ENCODE peak calls at places on chromosomes 13 and 19, in seven cellular contexts. E, T, U, K, B, L and F are unnamed samples.

GRCh38 chr19:23439623-23440022 is 44.4 kb upstream of the ZNF91 start:
- DNase-seq in U (no peak), B (no peak), L (no peak), T (no peak), K (no peak), E (no peak), F (no peak)

GRCh38 chr13:81929988-81930387 is 1589.1 kb upstream of the SPRY2 start:
- DNase-seq in T (no peak), E (no peak), K (no peak), U (no peak), L (no peak), B (peak), F (peak)

GRCh38 chr13:113947321-113948033 is 26.4 kb downstream of the C13orf46 start:
- DNase-seq in B (peak), U (no peak), E (peak), T (no peak), L (peak), K (no peak), F (no peak)

GRCh38 chr19:41957838-41958366 is 1.2 kb downstream of the RABAC1 start:
- DNase-seq in L (peak), K (peak), U (no peak), E (peak), B (peak), T (peak), F (peak)

GRCh38 chr13:66585669-66586203 is 644.4 kb downstream of the PCDH9 start:
- DNase-seq in T (no peak), U (no peak), K (no peak), E (no peak), L (no peak), B (no peak), F (no peak)

GRCh38 chr13:114015608-114016295 is 41.9 kb upstream of the C13orf46 start:
- DNase-seq in K (no peak), E (no peak), U (no peak), T (peak), B (peak), L (no peak), F (no peak)

GRCh38 chr19:42140125-42140754 is 8.0 kb upstream of the POU2F2 start:
- DNase-seq in B (peak), L (peak), T (no peak), U (no peak), K (peak), E (peak), F (no peak)

GRCh38 chr13:99417821-99418662 is 83.2 kb upstream of the TM9SF2 start:
- DNase-seq in K (no peak), E (no peak), L (no peak), T (no peak), U (no peak), B (no peak), F (no peak)

GRCh38 chr19:49954092-49954825 is 6.7 kb downstream of the SIGLEC11 start:
- DNase-seq in U (no peak), K (peak), L (no peak), T (no peak), E (peak), B (no peak), F (no peak)

GRCh38 chr19:13099073-13099999 is 3.3 kb downstream of the LYL1 start:
- DNase-seq in K (peak), B (no peak), E (peak), L (peak), T (no peak), U (peak), F (no peak)

GRCh38 chr19:12711187-12711586 is 12.5 kb downstream of the TNPO2 start:
- DNase-seq in T (no peak), E (no peak), U (no peak), L (no peak), B (no peak), K (no peak), F (no peak)

GRCh38 chr13:24905242-24905641 is 141.3 kb downstream of the RNF17 start:
- DNase-seq in U (no peak), L (no peak), E (no peak), K (no peak), T (no peak), B (peak), F (no peak)

GRCh38 chr13:108561152-108561551 is 68.3 kb upstream of the MYO16 start:
- DNase-seq in T (no peak), K (no peak), B (no peak), L (no peak), U (no peak), E (no peak), F (peak)

GRCh38 chr19:55620951-55621672 is 3.3 kb downstream of the ZNF784 start:
- DNase-seq in E (no peak), K (no peak), B (no peak), L (peak), U (no peak), T (no peak), F (no peak)

GRCh38 chr13:45615501-45616101 is at the start of gene ERICH6B:
- DNase-seq in U (no peak), E (peak), B (no peak), T (no peak), K (no peak), L (peak), F (no peak)

GRCh38 chr19:2550431-2551171 is 74.7 kb downstream of the GADD45B start:
- DNase-seq in U (no peak), T (no peak), L (no peak), B (no peak), K (peak), E (no peak), F (no peak)

GRCh38 chr19:1267441-1268391 is 1.4 kb upstream of the CIRBP start:
- DNase-seq in L (peak), T (no peak), U (no peak), K (peak), B (no peak), E (peak), F (no peak)

GRCh38 chr13:99988469-99989375 is 7.1 kb downstream of the ZIC2 start:
- DNase-seq in L (no peak), B (no peak), T (no peak), K (no peak), E (no peak), U (no peak), F (no peak)

GRCh38 chr13:32233062-32233461 is 82.1 kb downstream of the ZAR1L start:
- DNase-seq in U (no peak), T (no peak), E (no peak), L (no peak), B (no peak), K (no peak), F (no peak)

GRCh38 chr19:51365211-51366049 is 758 bp downstream of the ETFB start:
- DNase-seq in B (peak), K (no peak), U (no peak), L (peak), T (no peak), E (peak), F (no peak)

GRCh38 chr19:19406878-19407639 is 1.6 kb downstream of the GATAD2A start:
- DNase-seq in T (no peak), L (peak), U (peak), K (peak), E (no peak), B (peak), F (peak)

GRCh38 chr13:27005976-27006518 is 165.6 kb downstream of the USP12 start:
- DNase-seq in K (no peak), E (no peak), L (no peak), T (no peak), U (no peak), B (no peak), F (no peak)

GRCh38 chr19:11710313-11710712 is 28.4 kb downstream of the ZNF823 start:
- DNase-seq in U (no peak), L (no peak), K (no peak), T (no peak), E (no peak), B (no peak), F (no peak)

GRCh38 chr19:5321851-5322681 is 18.5 kb downstream of the PTPRS start:
- DNase-seq in B (no peak), T (no peak), E (no peak), L (no peak), K (no peak), U (no peak), F (no peak)

GRCh38 chr13:62327367-62327766 is 911.7 kb upstream of the PCDH20 start:
- DNase-seq in L (no peak), E (no peak), T (no peak), K (no peak), U (no peak), B (no peak), F (no peak)

GRCh38 chr19:14370169-14370998 is 10.9 kb upstream of the ADGRE5 start:
- DNase-seq in T (no peak), B (no peak), K (peak), L (no peak), U (peak), E (no peak), F (no peak)
- H3K4me3 ChIP-seq in T (no peak), B (no peak), K (no peak), L (no peak), U (peak), E (no peak), F (no peak)

DNA sequence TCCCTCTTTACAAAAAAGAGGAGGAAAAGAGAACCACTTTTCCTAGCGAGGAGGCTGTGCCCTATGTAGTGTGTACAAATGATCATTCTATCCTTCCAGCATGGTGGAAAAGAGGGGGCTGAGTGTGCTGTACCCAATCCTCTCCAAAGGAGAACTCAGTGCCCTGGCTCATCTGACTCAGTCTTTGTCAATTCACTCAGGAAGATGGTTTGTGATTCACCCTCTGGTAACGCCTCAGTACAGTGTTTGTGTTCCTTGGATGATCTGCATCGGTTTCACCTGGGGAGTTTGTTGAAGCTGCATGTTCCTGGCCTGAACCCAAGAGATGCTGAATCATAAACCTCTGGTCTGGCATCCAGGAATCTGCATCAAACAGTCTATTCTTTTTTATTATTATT is 18.3 kb upstream of the ENOX1 start:
- DNase-seq in L (no peak), K (no peak), B (peak), U (no peak), E (no peak), T (no peak), F (peak)
- H3K4me3 ChIP-seq in L (no peak), K (no peak), B (peak), U (no peak), E (no peak), T (no peak), F (no peak)

DNA sequence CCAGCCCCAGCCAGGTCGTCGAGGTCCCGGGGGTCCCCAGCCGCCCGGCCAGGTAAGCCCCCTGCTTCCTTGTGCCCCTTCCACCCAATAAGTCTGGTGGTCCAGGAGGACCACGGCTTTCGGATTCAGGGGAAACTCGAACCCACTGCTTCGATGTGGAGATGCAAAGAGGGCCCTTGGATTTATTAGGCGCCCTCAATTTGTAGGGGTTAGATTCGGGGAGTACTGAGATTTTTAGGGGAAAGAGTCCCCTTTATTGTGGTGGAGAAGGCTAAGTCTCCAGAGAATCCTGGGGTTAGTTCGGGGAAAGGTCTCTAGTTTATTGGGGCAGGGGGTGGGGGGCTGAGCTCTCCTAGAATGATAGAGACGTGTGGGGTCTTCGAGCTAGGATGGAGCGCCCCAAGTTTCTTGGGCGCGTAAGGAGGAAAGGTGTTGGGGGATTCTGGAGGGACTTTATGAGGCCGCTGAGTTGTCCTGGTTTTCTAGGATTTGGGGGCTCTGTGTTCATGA is 3.8 kb upstream of the LTBP4 start:
- DNase-seq in L (no peak), T (no peak), U (no peak), B (no peak), K (no peak), E (no peak), F (no peak)
- H3K4me3 ChIP-seq in L (no peak), T (peak), U (no peak), B (no peak), K (peak), E (peak), F (peak)

GRCh38 chr19:48415869-48416268 is 22.4 kb downstream of the GRIN2D start:
- DNase-seq in B (no peak), E (no peak), U (no peak), T (no peak), K (no peak), L (no peak), F (no peak)
- H3K4me3 ChIP-seq in B (no peak), E (no peak), U (peak), T (no peak), K (peak), L (no peak), F (no peak)

DNA sequence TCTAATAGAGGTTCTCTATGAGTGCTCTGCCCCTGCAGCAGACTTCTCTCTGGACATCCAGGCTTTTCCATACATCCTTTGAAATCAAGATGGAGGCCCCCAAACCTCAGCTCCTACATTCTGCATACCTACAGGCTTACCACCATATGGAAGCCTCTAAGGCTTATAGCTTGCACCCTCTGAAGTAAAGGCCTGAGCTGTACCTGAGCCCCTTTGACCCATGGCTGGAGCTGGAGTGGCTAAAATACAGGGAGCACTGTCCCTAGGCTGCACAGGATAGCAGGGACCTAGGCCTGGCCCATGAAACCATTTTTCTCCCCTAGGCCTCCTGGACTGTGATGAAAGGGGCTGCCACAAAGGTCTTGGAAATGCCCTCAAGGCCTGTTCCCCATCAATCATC is 1086.1 kb upstream of the MIR17HG start:
- DNase-seq in E (no peak), T (no peak), K (no peak), U (no peak), B (no peak), L (no peak), F (no peak)
- H3K4me3 ChIP-seq in E (no peak), T (no peak), K (no peak), U (no peak), B (no peak), L (no peak), F (no peak)

DNA sequence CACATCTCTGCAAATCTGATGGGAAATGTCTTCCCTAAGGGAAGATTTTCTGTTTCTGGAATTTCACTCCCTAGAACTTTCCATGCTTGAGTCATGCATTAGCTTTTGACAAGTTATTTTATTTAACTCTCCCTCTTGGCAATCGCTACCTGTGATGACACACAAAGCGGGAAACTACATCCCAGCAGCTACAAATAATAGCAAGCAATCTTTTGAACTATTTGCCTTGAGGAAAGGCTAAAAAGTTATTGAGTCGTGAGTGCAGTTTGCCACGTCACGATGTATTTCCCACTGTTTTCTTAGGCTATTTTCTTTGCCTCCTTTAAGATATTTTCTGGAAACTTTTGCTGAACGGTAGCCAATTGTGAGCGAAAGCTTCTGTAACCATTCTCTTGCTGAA is 353.3 kb upstream of the HTR2A start:
- DNase-seq in B (peak), E (no peak), T (no peak), K (no peak), L (no peak), U (no peak), F (no peak)
- H3K4me3 ChIP-seq in B (no peak), E (no peak), T (no peak), K (no peak), L (no peak), U (no peak), F (no peak)

GRCh38 chr19:45883881-45884681 is 1.9 kb downstream of the IRF2BP1 start:
- DNase-seq in K (no peak), E (peak), B (no peak), L (no peak), U (no peak), T (no peak), F (no peak)

GRCh38 chr19:45881909-45882528 is 3.9 kb downstream of the IRF2BP1 start:
- DNase-seq in U (no peak), L (no peak), K (no peak), B (no peak), T (no peak), E (no peak), F (no peak)

GRCh38 chr19:45884682-45885555 is 1.0 kb downstream of the IRF2BP1 start:
- DNase-seq in E (peak), B (peak), K (no peak), L (no peak), U (no peak), T (no peak), F (no peak)

GRCh38 chr19:45882652-45883585 is 3.0 kb downstream of the IRF2BP1 start:
- DNase-seq in K (peak), T (peak), U (peak), B (peak), E (peak), L (peak), F (no peak)

DNA sequence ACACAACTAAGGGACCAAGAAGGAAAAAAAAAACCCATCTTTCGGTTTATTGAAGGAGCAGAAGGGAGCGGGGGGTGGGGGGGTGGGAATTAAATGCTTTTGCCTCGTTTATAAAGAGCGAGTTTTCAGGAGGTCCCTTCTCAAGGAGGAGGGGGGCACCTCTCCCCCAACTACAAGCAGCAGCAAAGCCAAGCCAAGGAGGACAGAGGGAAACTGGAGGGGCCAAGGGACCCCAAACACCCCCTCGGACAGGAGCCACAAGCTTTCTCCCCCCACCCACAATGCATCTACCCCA is 2.4 kb downstream of the IRF2BP1 start:
- DNase-seq in T (no peak), U (no peak), E (no peak), B (no peak), L (no peak), K (no peak), F (no peak)
- H3K4me3 ChIP-seq in T (no peak), U (no peak), E (no peak), B (peak), L (no peak), K (peak), F (peak)